ENCODE peak calls at places on chromosomes 11 and 22, in eight cellular contexts. H, U, Q, T, M, G, P and N are unnamed samples.

GRCh38 chr11:63905179-63905578 is 11.8 kb downstream of the RCOR2 start:
- DNase-seq in H (no peak), U (no peak), Q (no peak), T (no peak), M (no peak), G (no peak), P (no peak), N (no peak)

GRCh38 chr11:116787436-116787785 is 412 bp downstream of the ZPR1 start:
- DNase-seq in H (no peak), U (no peak), Q (no peak), T (no peak), M (no peak), G (no peak), P (no peak), N (no peak)

GRCh38 chr11:86182976-86183584 is 61.5 kb upstream of the EED start:
- DNase-seq in H (no peak), U (no peak), Q (no peak), T (peak), M (no peak), G (peak), P (no peak), N (no peak)

GRCh38 chr22:46652930-46653331 is 32.7 kb downstream of the GRAMD4 start:
- DNase-seq in H (no peak), U (no peak), Q (no peak), T (peak), M (no peak), G (no peak), P (no peak), N (no peak)

GRCh38 chr22:44365196-44365802 is 52.5 kb upstream of the SHISAL1 start:
- DNase-seq in H (no peak), U (no peak), Q (no peak), T (no peak), M (no peak), G (no peak), P (no peak), N (no peak)

GRCh38 chr11:116111546-116111945 is 607.3 kb upstream of the CADM1 start:
- DNase-seq in H (no peak), U (no peak), Q (no peak), T (no peak), M (no peak), G (no peak), P (no peak), N (no peak)

GRCh38 chr11:2102132-2102882 is 36.9 kb downstream of the IGF2 start:
- DNase-seq in H (no peak), U (no peak), Q (no peak), T (no peak), M (no peak), G (no peak), P (no peak), N (no peak)

GRCh38 chr11:843818-844692 is 1.4 kb downstream of the TSPAN4 start:
- DNase-seq in H (no peak), U (peak), Q (peak), T (peak), M (no peak), G (peak), P (peak), N (no peak)

GRCh38 chr11:11612439-11612838 is 9.4 kb downstream of the GALNT18 start:
- DNase-seq in H (no peak), U (no peak), Q (no peak), T (no peak), M (no peak), G (no peak), P (no peak), N (no peak)

GRCh38 chr22:27173530-27173929 is 516.1 kb downstream of the MIAT start:
- DNase-seq in H (no peak), U (no peak), Q (no peak), T (no peak), M (no peak), G (no peak), P (no peak), N (no peak)

GRCh38 chr11:94563176-94563847 is 3.9 kb upstream of the PIWIL4 start:
- DNase-seq in H (no peak), U (no peak), Q (no peak), T (peak), M (no peak), G (peak), P (no peak), N (no peak)